ENCODE peak calls at places on chromosomes 12 and 14, in seven cellular contexts. One of them, this sample, is unnamed.

GRCh38 chr14:77059276-77059934 is 30.9 kb upstream of the IRF2BPL start:
- DNase-seq in gastrocnemius medialis: no peak
- DNase-seq in stomach: peak; percentile 56
- DNase-seq in CD8-positive, alpha-beta memory T cell: no peak
- DNase-seq in CD8-positive, alpha-beta T cell: no peak
- DNase-seq in ovary: no peak
- DNase-seq in left ventricle myocardium inferior: no peak
- DNase-seq in this sample: no peak

GRCh38 chr12:107702106-107702505 is 16.5 kb downstream of the PWP1 start:
- DNase-seq in gastrocnemius medialis: no peak
- DNase-seq in stomach: no peak
- DNase-seq in CD8-positive, alpha-beta memory T cell: no peak
- DNase-seq in CD8-positive, alpha-beta T cell: no peak
- DNase-seq in ovary: no peak
- DNase-seq in left ventricle myocardium inferior: no peak
- DNase-seq in this sample: no peak

GRCh38 chr12:75378354-75378753 is 12.5 kb upstream of the GLIPR1L2 start:
- DNase-seq in gastrocnemius medialis: no peak
- DNase-seq in stomach: no peak
- DNase-seq in CD8-positive, alpha-beta memory T cell: no peak
- DNase-seq in CD8-positive, alpha-beta T cell: no peak
- DNase-seq in ovary: no peak
- DNase-seq in left ventricle myocardium inferior: no peak
- DNase-seq in this sample: no peak

GRCh38 chr14:80624581-80624980 is 317.0 kb downstream of the CEP128 start:
- DNase-seq in gastrocnemius medialis: no peak
- DNase-seq in stomach: no peak
- DNase-seq in CD8-positive, alpha-beta memory T cell: no peak
- DNase-seq in CD8-positive, alpha-beta T cell: no peak
- DNase-seq in ovary: no peak
- DNase-seq in left ventricle myocardium inferior: no peak
- DNase-seq in this sample: no peak

GRCh38 chr12:103241184-103241583 is 254.6 kb downstream of the C12orf42 start:
- DNase-seq in gastrocnemius medialis: no peak
- DNase-seq in stomach: peak; percentile 42
- DNase-seq in CD8-positive, alpha-beta memory T cell: no peak
- DNase-seq in CD8-positive, alpha-beta T cell: no peak
- DNase-seq in ovary: no peak
- DNase-seq in left ventricle myocardium inferior: no peak
- DNase-seq in this sample: no peak

GRCh38 chr14:91327661-91328312 is 83.3 kb upstream of the GPR68 start:
- DNase-seq in gastrocnemius medialis: no peak
- DNase-seq in stomach: no peak
- DNase-seq in CD8-positive, alpha-beta memory T cell: no peak
- DNase-seq in CD8-positive, alpha-beta T cell: no peak
- DNase-seq in ovary: no peak
- DNase-seq in left ventricle myocardium inferior: no peak
- DNase-seq in this sample: no peak

GRCh38 chr12:1870086-1870485 is 48.4 kb downstream of the CACNA2D4 start:
- DNase-seq in gastrocnemius medialis: no peak
- DNase-seq in stomach: no peak
- DNase-seq in CD8-positive, alpha-beta memory T cell: no peak
- DNase-seq in CD8-positive, alpha-beta T cell: no peak
- DNase-seq in ovary: no peak
- DNase-seq in left ventricle myocardium inferior: no peak
- DNase-seq in this sample: no peak

GRCh38 chr14:72679106-72679505 is 214.8 kb downstream of the DPF3 start:
- DNase-seq in gastrocnemius medialis: no peak
- DNase-seq in stomach: no peak
- DNase-seq in CD8-positive, alpha-beta memory T cell: no peak
- DNase-seq in CD8-positive, alpha-beta T cell: no peak
- DNase-seq in ovary: no peak
- DNase-seq in left ventricle myocardium inferior: peak; percentile 37
- DNase-seq in this sample: no peak

GRCh38 chr14:49919825-49920224 is 26.9 kb downstream of the ARF6 start:
- DNase-seq in gastrocnemius medialis: no peak
- DNase-seq in stomach: no peak
- DNase-seq in CD8-positive, alpha-beta memory T cell: no peak
- DNase-seq in CD8-positive, alpha-beta T cell: no peak
- DNase-seq in ovary: no peak
- DNase-seq in left ventricle myocardium inferior: no peak
- DNase-seq in this sample: no peak

GRCh38 chr14:50410921-50411320 is 14.2 kb upstream of the CDKL1 start:
- DNase-seq in gastrocnemius medialis: no peak
- DNase-seq in stomach: no peak
- DNase-seq in CD8-positive, alpha-beta memory T cell: no peak
- DNase-seq in CD8-positive, alpha-beta T cell: no peak
- DNase-seq in ovary: no peak
- DNase-seq in left ventricle myocardium inferior: no peak
- DNase-seq in this sample: no peak

GRCh38 chr14:19851365-19851764 is 23.6 kb upstream of the OR4K2 start:
- DNase-seq in gastrocnemius medialis: no peak
- DNase-seq in stomach: no peak
- DNase-seq in CD8-positive, alpha-beta memory T cell: no peak
- DNase-seq in CD8-positive, alpha-beta T cell: no peak
- DNase-seq in ovary: no peak
- DNase-seq in left ventricle myocardium inferior: no peak
- DNase-seq in this sample: no peak

GRCh38 chr12:3040663-3041544 is 36.3 kb upstream of the TSPAN9 start:
- DNase-seq in gastrocnemius medialis: no peak
- DNase-seq in stomach: no peak
- DNase-seq in CD8-positive, alpha-beta memory T cell: no peak
- DNase-seq in CD8-positive, alpha-beta T cell: no peak
- DNase-seq in ovary: no peak
- DNase-seq in left ventricle myocardium inferior: no peak
- DNase-seq in this sample: no peak

GRCh38 chr12:28631831-28632230 is 441.6 kb downstream of the CCDC91 start:
- DNase-seq in gastrocnemius medialis: no peak
- DNase-seq in stomach: no peak
- DNase-seq in CD8-positive, alpha-beta memory T cell: no peak
- DNase-seq in CD8-positive, alpha-beta T cell: no peak
- DNase-seq in ovary: no peak
- DNase-seq in left ventricle myocardium inferior: no peak
- DNase-seq in this sample: no peak

GRCh38 chr12:95605087-95605486 is 53.8 kb upstream of the USP44 start:
- DNase-seq in gastrocnemius medialis: no peak
- DNase-seq in stomach: no peak
- DNase-seq in CD8-positive, alpha-beta memory T cell: no peak
- DNase-seq in CD8-positive, alpha-beta T cell: no peak
- DNase-seq in ovary: no peak
- DNase-seq in left ventricle myocardium inferior: no peak
- DNase-seq in this sample: no peak

DNA sequence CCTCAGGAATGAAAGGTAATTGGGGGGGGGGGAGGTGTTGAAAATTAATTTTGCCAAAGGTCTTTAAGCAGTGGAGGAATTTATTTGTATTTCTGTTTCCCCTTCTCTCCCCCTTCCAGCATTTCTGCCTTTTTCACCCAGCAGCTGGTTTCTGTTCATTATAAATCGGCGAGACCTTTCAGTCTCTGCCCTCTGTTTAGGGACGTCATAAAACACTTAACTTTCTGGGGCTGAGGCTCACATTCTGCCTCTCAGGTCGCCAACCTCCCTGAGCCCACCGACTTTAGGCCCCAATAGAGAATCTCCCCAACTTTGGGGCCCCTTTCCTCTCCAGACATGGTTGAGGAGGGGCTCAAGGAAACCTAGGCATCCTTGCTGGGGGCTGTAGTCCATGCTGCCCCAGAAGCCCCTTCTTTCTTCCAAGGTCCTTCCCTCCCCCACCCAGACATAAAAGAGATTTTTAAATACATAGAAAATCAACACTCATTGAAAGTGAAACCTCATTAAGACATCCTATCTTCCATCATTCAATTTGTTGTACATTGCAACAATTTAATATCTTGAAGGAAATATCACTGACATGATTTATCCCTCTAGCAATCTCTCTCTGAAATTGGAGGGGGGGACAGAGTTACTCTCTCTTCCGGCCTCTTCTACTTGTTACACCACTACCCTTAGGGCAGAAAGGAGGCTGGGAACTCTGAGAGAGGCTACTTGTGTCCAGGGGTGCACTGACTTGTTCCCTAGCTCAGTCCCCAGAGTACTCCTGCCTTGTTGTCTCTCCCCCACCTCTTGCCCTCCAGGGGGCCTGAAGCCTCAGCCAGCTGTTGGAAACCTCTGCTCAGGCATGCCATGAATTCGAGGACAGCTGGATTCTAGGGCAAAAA is 2.5 kb upstream of the HOXC6 start:
- DNase-seq in gastrocnemius medialis: no peak
- DNase-seq in stomach: no peak
- DNase-seq in CD8-positive, alpha-beta memory T cell: no peak
- DNase-seq in CD8-positive, alpha-beta T cell: no peak
- DNase-seq in ovary: peak; percentile 41
- DNase-seq in left ventricle myocardium inferior: no peak
- DNase-seq in this sample: no peak
- H3K27me3 ChIP-seq in gastrocnemius medialis: no peaks in the 10 kb centered on the region
- H3K27me3 ChIP-seq in stomach: peaks cover 100% of the 10 kb centered on the region
- H3K27me3 ChIP-seq in CD8-positive, alpha-beta memory T cell: peaks cover 70% of the 10 kb centered on the region
- H3K27me3 ChIP-seq in CD8-positive, alpha-beta T cell: peaks cover 59% of the 10 kb centered on the region
- H3K27me3 ChIP-seq in ovary: no peaks in the 10 kb centered on the region
- H3K27me3 ChIP-seq in left ventricle myocardium inferior: peaks cover 100% of the 10 kb centered on the region
- H3K27me3 ChIP-seq in this sample: peaks cover 78% of the 10 kb centered on the region

DNA sequence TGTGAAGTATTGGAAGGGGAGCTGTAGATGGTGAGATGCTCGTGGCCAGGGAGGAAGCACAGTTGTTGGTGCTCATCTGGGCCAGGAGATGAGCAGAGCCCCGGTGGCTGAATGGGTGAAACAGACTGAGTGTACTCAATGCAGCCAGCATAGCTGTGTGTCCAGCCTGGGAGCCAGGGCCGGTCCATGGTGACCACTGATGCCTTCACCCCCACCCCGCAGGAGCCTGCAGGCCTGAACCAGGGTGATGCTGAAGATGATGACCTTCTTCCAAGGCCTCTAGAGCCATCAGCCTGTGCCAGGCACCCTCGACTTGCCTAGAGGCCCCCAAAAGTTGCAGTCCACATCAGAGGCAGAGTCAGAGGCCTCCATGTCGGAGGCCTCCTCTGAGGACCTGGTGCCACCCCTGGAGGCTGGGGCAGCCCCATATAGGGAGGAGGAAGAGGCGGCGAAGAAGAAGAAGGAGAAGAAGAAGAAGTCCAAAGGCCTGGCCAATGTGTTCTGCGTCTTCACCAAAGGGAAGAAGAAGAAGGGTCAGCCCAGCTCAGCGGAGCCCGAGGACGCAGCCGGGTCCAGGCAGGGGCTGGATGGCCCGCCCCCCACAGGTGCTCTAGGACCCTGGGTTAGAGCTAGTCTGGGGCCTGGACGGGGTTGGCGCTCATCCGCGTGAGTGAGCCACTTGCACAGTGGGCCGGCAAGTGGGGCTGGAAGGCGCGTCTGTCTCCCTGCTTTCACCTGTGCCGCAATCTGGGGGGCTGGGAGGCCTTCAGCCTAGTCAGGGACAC is 3.0 kb downstream of the TNFAIP2 start:
- DNase-seq in gastrocnemius medialis: no peak
- DNase-seq in stomach: no peak
- DNase-seq in CD8-positive, alpha-beta memory T cell: no peak
- DNase-seq in CD8-positive, alpha-beta T cell: no peak
- DNase-seq in ovary: peak; percentile 22
- DNase-seq in left ventricle myocardium inferior: peak; percentile 18
- DNase-seq in this sample: no peak
- H3K4me1 ChIP-seq in gastrocnemius medialis: peaks cover 56% of the 10 kb centered on the region
- H3K4me1 ChIP-seq in stomach: peaks cover 59% of the 10 kb centered on the region
- H3K4me1 ChIP-seq in CD8-positive, alpha-beta memory T cell: peaks cover 7% of the 10 kb centered on the region
- H3K4me1 ChIP-seq in CD8-positive, alpha-beta T cell: no peaks in the 10 kb centered on the region
- H3K4me1 ChIP-seq in ovary: peaks cover 17% of the 10 kb centered on the region
- H3K4me1 ChIP-seq in left ventricle myocardium inferior: peaks cover 96% of the 10 kb centered on the region
- H3K4me1 ChIP-seq in this sample: peaks cover 18% of the 10 kb centered on the region

GRCh38 chr12:53169644-53170043 is 10.9 kb upstream of the ZNF740 start:
- DNase-seq in gastrocnemius medialis: no peak
- DNase-seq in stomach: peak; percentile 9
- DNase-seq in CD8-positive, alpha-beta memory T cell: no peak
- DNase-seq in CD8-positive, alpha-beta T cell: no peak
- DNase-seq in ovary: no peak
- DNase-seq in left ventricle myocardium inferior: no peak
- DNase-seq in this sample: no peak

GRCh38 chr12:53170876-53171724 is 9.4 kb upstream of the ZNF740 start:
- DNase-seq in gastrocnemius medialis: no peak
- DNase-seq in stomach: peak; percentile 9
- DNase-seq in CD8-positive, alpha-beta memory T cell: no peak
- DNase-seq in CD8-positive, alpha-beta T cell: no peak
- DNase-seq in ovary: no peak
- DNase-seq in left ventricle myocardium inferior: no peak
- DNase-seq in this sample: no peak

GRCh38 chr12:53171725-53172329 is 8.7 kb upstream of the ZNF740 start:
- DNase-seq in gastrocnemius medialis: no peak
- DNase-seq in stomach: no peak
- DNase-seq in CD8-positive, alpha-beta memory T cell: no peak
- DNase-seq in CD8-positive, alpha-beta T cell: no peak
- DNase-seq in ovary: no peak
- DNase-seq in left ventricle myocardium inferior: no peak
- DNase-seq in this sample: peak; percentile 47

GRCh38 chr12:53172352-53172751 is 8.2 kb upstream of the ZNF740 start:
- DNase-seq in gastrocnemius medialis: no peak
- DNase-seq in stomach: no peak
- DNase-seq in CD8-positive, alpha-beta memory T cell: no peak
- DNase-seq in CD8-positive, alpha-beta T cell: no peak
- DNase-seq in ovary: no peak
- DNase-seq in left ventricle myocardium inferior: no peak
- DNase-seq in this sample: no peak

DNA sequence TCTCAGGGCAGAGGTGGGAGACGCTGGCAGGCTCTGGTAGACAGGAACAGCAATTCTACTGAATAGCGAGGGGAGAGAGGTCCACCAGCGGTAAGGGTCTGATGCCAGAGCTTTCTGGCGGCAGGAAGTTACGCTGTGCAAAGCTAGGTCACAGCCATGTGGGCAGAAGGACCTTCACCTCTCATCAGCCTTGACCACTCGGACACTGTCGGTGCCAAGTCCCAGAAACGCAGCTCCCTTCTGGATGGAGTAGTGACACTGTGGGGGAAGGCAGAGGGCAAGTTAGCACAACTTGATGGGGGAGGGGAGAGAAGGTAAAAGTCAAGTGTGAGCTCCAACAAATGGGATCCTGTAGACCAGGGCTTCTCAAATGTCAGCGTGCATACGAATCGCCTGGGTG is 10.3 kb upstream of the ZNF740 start:
- DNase-seq in gastrocnemius medialis: no peak
- DNase-seq in stomach: peak; percentile 13
- DNase-seq in CD8-positive, alpha-beta memory T cell: no peak
- DNase-seq in CD8-positive, alpha-beta T cell: no peak
- DNase-seq in ovary: no peak
- DNase-seq in left ventricle myocardium inferior: no peak
- DNase-seq in this sample: no peak
- H3K27me3 ChIP-seq in gastrocnemius medialis: no peaks in the 10 kb centered on the region
- H3K27me3 ChIP-seq in stomach: no peaks in the 10 kb centered on the region
- H3K27me3 ChIP-seq in CD8-positive, alpha-beta memory T cell: no peaks in the 10 kb centered on the region
- H3K27me3 ChIP-seq in CD8-positive, alpha-beta T cell: no peaks in the 10 kb centered on the region
- H3K27me3 ChIP-seq in ovary: no peaks in the 10 kb centered on the region
- H3K27me3 ChIP-seq in left ventricle myocardium inferior: no peaks in the 10 kb centered on the region
- H3K27me3 ChIP-seq in this sample: no peaks in the 10 kb centered on the region

DNA sequence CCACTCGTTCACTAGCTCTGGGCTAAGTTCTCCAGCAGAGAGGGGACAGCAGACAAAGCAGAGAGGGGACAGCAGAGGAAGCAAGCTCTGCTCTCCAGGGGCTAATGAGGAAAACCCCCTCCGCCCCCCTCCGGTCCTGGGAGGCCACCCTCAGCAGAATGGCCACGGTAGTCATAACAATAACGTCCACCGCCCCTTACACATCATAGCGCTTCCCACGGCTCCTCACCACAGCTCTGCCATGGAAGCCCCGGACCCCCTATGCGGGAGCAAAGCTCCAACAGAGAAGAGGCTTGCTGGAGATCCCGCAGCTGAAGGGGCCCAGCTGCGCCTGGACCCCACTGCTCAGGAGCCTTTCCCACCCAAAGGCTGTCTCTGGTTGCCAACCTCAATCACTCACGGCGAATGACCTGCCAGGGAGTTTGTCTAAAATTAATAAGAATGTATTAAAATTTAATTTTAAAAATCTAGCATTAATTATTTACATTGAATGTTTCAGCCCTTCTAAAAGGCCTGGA is 17.4 kb downstream of the BEGAIN start:
- DNase-seq in gastrocnemius medialis: no peak
- DNase-seq in stomach: no peak
- DNase-seq in CD8-positive, alpha-beta memory T cell: no peak
- DNase-seq in CD8-positive, alpha-beta T cell: no peak
- DNase-seq in ovary: no peak
- DNase-seq in left ventricle myocardium inferior: no peak
- DNase-seq in this sample: no peak
- H3K4me1 ChIP-seq in gastrocnemius medialis: no peaks in the 10 kb centered on the region
- H3K4me1 ChIP-seq in stomach: peaks cover 18% of the 10 kb centered on the region
- H3K4me1 ChIP-seq in CD8-positive, alpha-beta memory T cell: peaks cover 5% of the 10 kb centered on the region
- H3K4me1 ChIP-seq in CD8-positive, alpha-beta T cell: peaks cover 11% of the 10 kb centered on the region
- H3K4me1 ChIP-seq in ovary: peaks cover 6% of the 10 kb centered on the region
- H3K4me1 ChIP-seq in left ventricle myocardium inferior: peaks cover 29% of the 10 kb centered on the region
- H3K4me1 ChIP-seq in this sample: no peaks in the 10 kb centered on the region